ENCODE peak calls at places on chromosomes 6 and 20, in nine cellular contexts. Q, M, P, J, H, L, G, X and W are unnamed samples.

GRCh38 chr6:90184334-90185298 is 112.0 kb downstream of the BACH2 start:
- DNase-seq in Q (peak), P (no peak), X (no peak), M (no peak), G (no peak), L (peak), H (no peak), J (no peak), W (no peak)

GRCh38 chr6:64383277-64383676 is 747.7 kb downstream of the PHF3 start:
- DNase-seq in Q (no peak), M (no peak), P (no peak), X (no peak), J (no peak), L (no peak), G (no peak), H (no peak), W (no peak)

GRCh38 chr6:137911675-137912158 is 44.7 kb downstream of the TNFAIP3 start:
- DNase-seq in M (no peak), H (no peak), Q (no peak), X (no peak), G (no peak), P (no peak), J (no peak), L (no peak), W (no peak)

GRCh38 chr6:167858086-167858591 is 31.4 kb downstream of the AFDN start:
- DNase-seq in P (peak), M (peak), H (no peak), Q (peak), X (no peak), L (peak), G (peak), J (no peak), W (no peak)

GRCh38 chr6:41781302-41781711 is 725 bp downstream of the PRICKLE4 start:
- DNase-seq in J (no peak), L (no peak), G (no peak), P (no peak), X (peak), M (no peak), H (peak), Q (no peak), W (no peak)

GRCh38 chr6:51541847-51542246 is 545.6 kb downstream of the PKHD1 start:
- DNase-seq in X (no peak), Q (no peak), G (no peak), H (no peak), J (no peak), L (no peak), P (no peak), M (no peak), W (peak)

GRCh38 chr20:21575167-21575566 is 61.3 kb upstream of the NKX2-2 start:
- DNase-seq in L (no peak), P (no peak), G (no peak), Q (peak), M (no peak), X (no peak), J (no peak), H (no peak), W (no peak)

GRCh38 chr20:51354191-51354768 is 188.2 kb downstream of the NFATC2 start:
- DNase-seq in L (no peak), J (no peak), X (no peak), H (peak), P (peak), G (no peak), Q (peak), M (peak), W (no peak)

GRCh38 chr6:112163295-112164257 is 76.2 kb downstream of the FAM229B start:
- DNase-seq in L (peak), G (no peak), X (peak), J (peak), Q (peak), P (peak), H (peak), M (peak), W (peak)

GRCh38 chr6:73308712-73309533 is 45.2 kb downstream of the DPPA5 start:
- DNase-seq in X (peak), G (no peak), M (peak), Q (no peak), L (peak), P (no peak), J (no peak), H (no peak), W (peak)

GRCh38 chr20:21677781-21678180 is 27.7 kb upstream of the PAX1 start:
- DNase-seq in X (no peak), G (no peak), P (no peak), M (no peak), J (no peak), L (no peak), Q (no peak), H (no peak), W (no peak)

GRCh38 chr6:45555981-45556771 is 178.4 kb upstream of the SUPT3H start:
- DNase-seq in M (peak), J (no peak), H (no peak), X (no peak), P (peak), L (peak), G (no peak), Q (peak), W (no peak)

GRCh38 chr20:37392441-37393195 is 46.7 kb downstream of the SRC start:
- DNase-seq in Q (no peak), J (no peak), H (no peak), L (no peak), G (no peak), M (peak), P (no peak), X (peak), W (peak)